ENCODE peak calls at places on chromosomes 4 and X, in four cellular contexts. X, I, L and T are unnamed samples. For H3K9me3, the result is how much of the 10 kb centered on the place peaks cover.

GRCh38 chrX:1443496-1444075 is 9.1 kb downstream of the ASMTL start:
- DNase-seq in X (no peak), L (no peak), I (no peak), T (no peak)

GRCh38 chr4:101790521-101791188 is at the start of gene BANK1:
- DNase-seq in L (peak), X (peak), I (peak), T (peak)

GRCh38 chr4:77433102-77433733 is 172.4 kb upstream of the CXCL13 start:
- DNase-seq in L (peak), I (peak), X (peak), T (no peak)

GRCh38 chrX:30572004-30572403 is 5.6 kb downstream of the TASL start:
- DNase-seq in X (no peak), L (no peak), I (peak), T (no peak)

GRCh38 chr4:94516999-94517398 is 65.3 kb downstream of the PDLIM5 start:
- DNase-seq in L (peak), I (no peak), X (no peak), T (no peak)

GRCh38 chr4:128516568-128516967 is 229.0 kb upstream of the PGRMC2 start:
- DNase-seq in X (no peak), L (no peak), I (peak), T (no peak)

GRCh38 chrX:50988649-50989048 is 78.1 kb downstream of the BMP15 start:
- DNase-seq in I (peak), L (peak), X (peak), T (no peak)

GRCh38 chr4:101356928-101357327 is 9.6 kb upstream of the PPP3CA start:
- DNase-seq in X (no peak), L (peak), I (peak), T (peak)

GRCh38 chr4:187685247-187685646 is 310.3 kb upstream of the ZFP42 start:
- DNase-seq in L (no peak), X (no peak), I (no peak), T (no peak)

GRCh38 chrX:12563121-12563520 is 228.1 kb upstream of the PRPS2 start:
- DNase-seq in L (peak), X (no peak), I (peak), T (no peak)

GRCh38 chr4:151226004-151226932 is 50.7 kb upstream of the PRSS48 start:
- DNase-seq in X (no peak), L (peak), I (peak), T (no peak)

GRCh38 chr4:169677150-169677732 is 56.9 kb downstream of the CLCN3 start:
- DNase-seq in I (no peak), L (no peak), X (no peak), T (no peak)

GRCh38 chr4:34619531-34620109 is 1624.7 kb downstream of the ARAP2 start:
- DNase-seq in I (peak), X (no peak), L (no peak), T (no peak)

GRCh38 chr4:52051615-52052474 is 741 bp downstream of the SPATA18 start:
- DNase-seq in L (peak), I (peak), X (peak), T (peak)

GRCh38 chr4:168854216-168854921 is 155.7 kb downstream of the CBR4 start:
- DNase-seq in X (peak), L (no peak), I (no peak), T (no peak)

GRCh38 chrX:118356154-118356701 is 10.3 kb downstream of the WDR44 start:
- DNase-seq in L (peak), X (no peak), I (no peak), T (no peak)

GRCh38 chrX:15496809-15497208 is 3.7 kb upstream of the PIR start:
- DNase-seq in X (no peak), I (no peak), L (peak), T (no peak)

GRCh38 chr4:4821577-4821976 is 37.9 kb upstream of the MSX1 start:
- DNase-seq in L (no peak), X (no peak), I (no peak), T (no peak)

GRCh38 chr4:185741795-185742194 is 70.2 kb downstream of the SORBS2 start:
- DNase-seq in I (no peak), X (no peak), L (no peak), T (no peak)

GRCh38 chrX:115968436-115969252 is 201.9 kb upstream of the AGTR2 start:
- DNase-seq in I (peak), L (peak), X (peak), T (peak)

GRCh38 chr4:174265917-174266316 is 17.6 kb downstream of the FBXO8 start:
- DNase-seq in I (no peak), X (no peak), L (no peak), T (no peak)

GRCh38 chrX:54979432-54979831 is 14.6 kb downstream of the PFKFB1 start:
- DNase-seq in X (no peak), I (no peak), L (no peak), T (no peak)

GRCh38 chrX:54977387-54977786 is 16.6 kb downstream of the PFKFB1 start:
- DNase-seq in X (no peak), I (no peak), L (no peak), T (no peak)

GRCh38 chrX:54978448-54978847 is 15.5 kb downstream of the PFKFB1 start:
- DNase-seq in L (peak), X (no peak), I (no peak), T (no peak)

DNA sequence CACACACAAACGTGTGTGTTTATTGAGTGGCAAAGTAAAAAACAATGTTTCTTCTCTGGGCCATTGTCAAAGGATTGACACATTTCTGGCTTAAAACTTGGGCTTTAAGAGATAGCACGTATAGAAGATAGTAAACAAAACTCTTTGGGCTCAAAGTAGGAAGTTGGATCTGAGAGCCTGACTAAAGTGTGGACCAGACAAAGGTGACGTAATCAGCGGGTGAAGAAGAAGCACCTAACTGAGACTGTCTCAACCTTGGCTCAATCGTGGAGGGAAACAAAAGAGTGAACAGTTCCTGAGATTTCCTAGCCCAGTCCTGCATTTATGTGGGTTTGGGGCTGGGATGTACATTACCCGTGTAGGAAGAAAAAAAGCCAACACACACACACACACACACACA is 13.7 kb downstream of the PFKFB1 start:
- DNase-seq in L (no peak), X (no peak), I (no peak), T (no peak)
- H3K9me3 ChIP-seq in L (under half), X (under half), I (under half), T (under half)

GRCh38 chr4:22986881-22987280 is 294.1 kb downstream of the GBA3 start:
- DNase-seq in X (no peak), L (no peak), I (no peak), T (no peak)
- H3K9me3 ChIP-seq in X (under half), L (under half), I (under half), T (under half)

DNA sequence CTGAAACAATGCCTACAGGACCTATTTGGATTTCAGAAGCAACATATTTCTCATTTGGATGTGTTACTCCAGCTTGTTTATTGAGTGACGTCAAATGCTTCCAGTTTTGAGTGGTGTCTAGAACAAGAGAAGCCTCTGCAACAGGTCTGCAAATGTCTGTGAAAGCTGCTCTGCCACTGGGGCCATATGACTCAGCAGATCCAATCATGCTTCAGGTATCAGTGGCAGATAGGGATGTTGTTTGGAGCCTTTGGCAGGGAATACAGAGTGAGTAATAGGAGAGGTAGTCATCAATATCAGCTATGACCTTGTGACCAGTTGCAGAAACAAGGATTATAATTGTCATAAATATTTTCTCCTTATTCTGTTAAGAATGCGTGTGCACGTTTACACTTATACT is 141.1 kb upstream of the ZXDA start:
- DNase-seq in L (peak), X (no peak), I (no peak), T (peak)
- H3K9me3 ChIP-seq in L (under half), X (under half), I (under half), T (under half)

GRCh38 chr4:111636961-111637556 is 508.2 kb upstream of the FAM241A start:
- DNase-seq in L (no peak), X (no peak), I (no peak), T (no peak)
- H3K9me3 ChIP-seq in L (under half), X (under half), I (under half), T (under half)

GRCh38 chrX:65073233-65073632 is 97.0 kb upstream of the ZC4H2 start:
- DNase-seq in X (no peak), L (no peak), I (no peak), T (no peak)

DNA sequence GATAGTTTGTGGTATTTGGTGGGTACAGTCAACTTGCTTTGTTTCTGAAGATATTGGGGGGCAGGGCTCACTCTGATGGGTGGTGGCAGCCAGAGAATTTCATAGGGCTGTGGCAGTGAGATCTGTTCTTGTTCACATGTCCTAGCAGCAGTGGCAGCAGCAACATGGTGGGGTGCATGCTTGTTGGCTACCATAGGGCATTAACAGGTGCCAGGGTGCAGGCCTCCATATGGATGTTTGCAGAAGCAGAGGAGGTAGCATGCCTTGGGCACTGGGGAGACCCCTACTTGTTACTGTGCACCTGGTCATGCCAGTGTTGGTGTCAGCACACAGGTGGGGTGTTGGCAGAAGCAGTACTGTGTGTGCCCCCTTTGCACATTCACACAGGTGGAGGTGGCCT is 96.3 kb upstream of the ZC4H2 start:
- DNase-seq in X (no peak), L (no peak), I (no peak), T (no peak)
- H3K9me3 ChIP-seq in X (under half), L (under half), I (under half), T (under half)

GRCh38 chr4:114558446-114559020 is 40.1 kb upstream of the UGT8 start:
- DNase-seq in X (no peak), L (peak), I (no peak), T (no peak)
- H3K9me3 ChIP-seq in X (under half), L (under half), I (under half), T (under half)

DNA sequence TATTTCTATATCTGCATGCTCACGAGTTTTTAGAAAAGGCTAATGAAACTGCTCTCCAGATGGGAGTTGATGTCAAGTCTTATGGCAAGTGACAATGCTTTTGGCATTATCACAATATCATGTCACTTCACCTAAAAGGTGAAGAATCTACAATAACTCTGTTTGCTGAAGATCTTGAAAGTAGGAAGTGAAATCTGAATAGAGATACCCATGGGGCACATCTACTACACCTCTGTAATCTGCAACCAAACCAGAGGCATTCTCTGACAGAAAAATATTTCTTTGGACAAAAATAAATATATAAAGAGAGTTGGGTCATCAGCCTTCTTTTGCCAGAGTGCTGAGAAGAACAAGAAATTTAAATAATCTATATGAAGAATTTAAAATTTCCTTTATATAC is 3.9 kb upstream of the VAMP7 start:
- DNase-seq in L (no peak), I (no peak), X (no peak), T (no peak)
- H3K9me3 ChIP-seq in L (under half), I (under half), X (under half), T (under half)

GRCh38 chr4:211033-211511 is 86.8 kb downstream of the ZNF718 start:
- DNase-seq in L (no peak), I (no peak), X (no peak), T (no peak)

GRCh38 chr4:200936-201335 is 76.6 kb downstream of the ZNF718 start:
- DNase-seq in L (no peak), I (no peak), X (no peak), T (no peak)

GRCh38 chr4:205097-205756 is 80.9 kb downstream of the ZNF718 start:
- DNase-seq in X (no peak), L (no peak), I (no peak), T (no peak)

DNA sequence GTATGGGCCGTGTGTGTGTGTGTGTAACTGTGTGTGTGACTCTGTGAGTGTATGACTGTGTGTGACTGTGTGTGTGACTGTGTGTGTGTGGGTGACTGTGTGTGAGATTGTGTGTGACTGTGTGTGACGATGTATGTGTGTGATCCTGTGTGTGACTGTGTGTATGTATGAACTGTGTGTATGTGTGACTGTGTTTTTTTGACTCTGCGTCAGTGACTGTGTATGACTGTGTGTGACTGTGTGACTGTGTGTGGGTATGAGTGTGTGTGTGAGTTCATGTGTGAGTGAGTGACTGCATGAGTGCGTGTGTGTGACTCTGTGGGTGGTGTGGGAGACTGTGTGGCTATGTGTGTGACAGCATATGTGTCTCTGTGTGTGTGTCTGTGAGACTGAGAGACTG is 81.8 kb downstream of the ZNF718 start:
- DNase-seq in L (no peak), X (no peak), I (no peak), T (no peak)
- H3K9me3 ChIP-seq in L (under half), X (under half), I (under half), T (under half)

GRCh38 chr4:43550981-43551627 is 658.6 kb downstream of the GRXCR1 start:
- DNase-seq in I (no peak), X (no peak), L (no peak), T (no peak)
- H3K9me3 ChIP-seq in I (under half), X (under half), L (under half), T (under half)

GRCh38 chr4:123043013-123043412 is 120.6 kb upstream of the NUDT6 start:
- DNase-seq in X (no peak), L (no peak), I (no peak), T (no peak)

GRCh38 chr4:123042095-123042494 is 119.7 kb upstream of the NUDT6 start:
- DNase-seq in X (no peak), I (no peak), L (no peak), T (no peak)

GRCh38 chr4:123050014-123050413 is 127.6 kb upstream of the NUDT6 start:
- DNase-seq in L (no peak), I (no peak), X (no peak), T (no peak)

GRCh38 chr4:123043793-123044425 is 121.5 kb upstream of the NUDT6 start:
- DNase-seq in I (no peak), X (no peak), L (no peak), T (no peak)

DNA sequence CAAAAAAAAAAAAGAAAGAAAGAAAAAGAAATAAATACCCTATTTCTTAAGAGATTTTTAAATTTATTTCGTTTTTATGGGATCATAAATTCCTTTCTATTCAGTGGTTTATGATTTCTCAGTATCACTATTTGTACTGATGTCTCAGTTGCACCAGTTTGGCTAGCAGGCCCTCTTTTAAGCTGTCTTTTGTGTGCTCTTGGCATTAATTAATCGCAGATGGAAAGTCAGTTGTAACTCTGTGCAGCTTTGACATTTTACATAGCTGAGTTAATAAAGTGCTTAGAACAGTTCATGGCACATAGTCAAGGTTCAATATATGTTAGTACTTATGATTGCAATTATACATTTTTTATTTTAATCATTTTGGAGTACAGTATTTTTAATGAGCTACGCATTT is 123.7 kb upstream of the NUDT6 start:
- DNase-seq in L (no peak), X (no peak), I (no peak), T (no peak)
- H3K9me3 ChIP-seq in L (under half), X (half or more), I (under half), T (under half)